ENCODE peak calls at places on chromosomes 5 and 9, in eight cellular contexts. W, F, J, H, D, M, K and Q are unnamed samples.

GRCh38 chr5:10601246-10602030 is 37.6 kb downstream of the ANKRD33B start:
- DNase-seq in W (no peak), K (peak; percentile 88), H (peak; percentile 79), F (peak; percentile 62), D (peak; percentile 89), J (no peak), M (no peak), Q (peak; percentile 67)

GRCh38 chr9:121636411-121636865 is 15.0 kb upstream of the DAB2IP start:
- DNase-seq in J (no peak), D (peak; percentile 62), K (peak; percentile 60), W (no peak), H (no peak), M (peak; percentile 10), F (no peak), Q (no peak)

GRCh38 chr5:17229308-17229707 is 11.9 kb downstream of the BASP1 start:
- DNase-seq in M (no peak), K (no peak), J (no peak), D (no peak), H (no peak), F (no peak), W (no peak), Q (no peak)

GRCh38 chr9:22244141-22245011 is 202.2 kb upstream of the DMRTA1 start:
- DNase-seq in W (no peak), J (peak; percentile 71), F (no peak), M (no peak), K (no peak), H (no peak), D (no peak), Q (no peak)

GRCh38 chr9:19666575-19666974 is 122.3 kb downstream of the SLC24A2 start:
- DNase-seq in M (no peak), J (no peak), K (no peak), H (no peak), F (no peak), D (no peak), W (no peak), Q (no peak)

GRCh38 chr5:71816307-71816706 is 97.2 kb downstream of the CARTPT start:
- DNase-seq in M (no peak), D (no peak), J (no peak), F (no peak), H (no peak), K (no peak), W (no peak), Q (no peak)

GRCh38 chr5:978693-979092 is 29.9 kb upstream of the NKD2 start:
- DNase-seq in F (no peak), M (no peak), H (no peak), W (no peak), K (no peak), J (no peak), D (peak; percentile 20), Q (no peak)

GRCh38 chr5:40386293-40386692 is 293.4 kb upstream of the PTGER4 start:
- DNase-seq in J (no peak), W (no peak), M (no peak), D (peak; percentile 37), H (no peak), F (no peak), K (no peak), Q (no peak)

GRCh38 chr9:127033784-127034183 is 88.7 kb downstream of the ANGPTL2 start:
- DNase-seq in W (no peak), J (no peak), D (no peak), M (no peak), K (no peak), H (no peak), F (no peak), Q (no peak)

GRCh38 chr5:172188893-172189692 is 1.1 kb upstream of the STK10 start:
- DNase-seq in H (no peak), J (peak; percentile 79), D (no peak), K (no peak), F (no peak), W (no peak), M (no peak), Q (no peak)

GRCh38 chr5:30734118-30734517 is 459.4 kb upstream of the CDH6 start:
- DNase-seq in J (no peak), H (no peak), K (no peak), F (no peak), D (no peak), M (no peak), W (no peak), Q (no peak)

GRCh38 chr9:35495984-35496383 is 6.1 kb downstream of the RUSC2 start:
- DNase-seq in F (no peak), K (no peak), M (no peak), H (no peak), D (no peak), W (no peak), J (no peak), Q (no peak)

GRCh38 chr5:144139586-144139985 is 30.9 kb downstream of the YIPF5 start:
- DNase-seq in H (no peak), F (no peak), K (no peak), D (no peak), M (peak; percentile 45), J (no peak), W (no peak), Q (no peak)

GRCh38 chr9:130177898-130178805 is 5.9 kb downstream of the NCS1 start:
- DNase-seq in F (no peak), W (no peak), M (no peak), J (no peak), K (no peak), D (no peak), H (no peak), Q (no peak)

GRCh38 chr9:109751253-109751652 is 28.7 kb upstream of the PALM2AKAP2 start:
- DNase-seq in H (no peak), K (no peak), J (no peak), M (no peak), F (no peak), D (no peak), W (no peak), Q (no peak)

GRCh38 chr9:81377310-81377709 is 312.0 kb downstream of the TLE1 start:
- DNase-seq in M (no peak), K (no peak), H (no peak), J (no peak), W (no peak), D (no peak), F (no peak), Q (no peak)

GRCh38 chr5:132812949-132813598 is at the start of gene SOWAHA:
- DNase-seq in D (no peak), J (no peak), F (no peak), W (no peak), M (no peak), H (no peak), K (no peak), Q (no peak)
- H3K4me3 ChIP-seq in D (peak within 1 kb of the TSS; percentile 12), J (peak within 1 kb of the TSS; percentile 31), F (peak within 1 kb of the TSS; percentile 18), W (peak within 1 kb of the TSS; percentile 55), M (peak within 1 kb of the TSS; percentile 33), H (peak within 1 kb of the TSS; percentile 27), K (peak within 1 kb of the TSS; percentile 59), Q (peak within 1 kb of the TSS; percentile 30)

GRCh38 chr9:105243015-105243686 is 1.3 kb upstream of the SLC44A1 start:
- DNase-seq in K (peak; percentile 8), D (no peak), F (peak; percentile 42), W (no peak), M (peak; percentile 77), H (no peak), J (no peak), Q (peak; percentile 45)
- H3K4me3 ChIP-seq in K (no peak overlapping the region), D (no peak overlapping the region), F (no peak overlapping the region), W (no peak overlapping the region), M (peak overlapping the region; percentile 36), H (no peak overlapping the region), J (no peak overlapping the region), Q (no peak overlapping the region)

GRCh38 chr5:41510176-41510831 is at the start of gene PLCXD3:
- DNase-seq in K (peak; percentile 69), D (no peak), F (no peak), M (no peak), J (peak; percentile 67), W (no peak), H (peak; percentile 54), Q (no peak)

GRCh38 chr5:41508186-41508585 is 2.2 kb downstream of the PLCXD3 start:
- DNase-seq in W (no peak), F (no peak), M (no peak), H (no peak), D (no peak), J (no peak), K (no peak), Q (no peak)

GRCh38 chr5:41509399-41510175 is 814 bp downstream of the PLCXD3 start:
- DNase-seq in M (no peak), D (no peak), F (no peak), W (no peak), K (peak; percentile 53), J (peak; percentile 51), H (peak; percentile 18), Q (no peak)

GRCh38 chr5:41508696-41509398 is 1.6 kb downstream of the PLCXD3 start:
- DNase-seq in W (no peak), H (peak; percentile 13), F (no peak), K (peak; percentile 44), J (no peak), D (no peak), M (no peak), Q (no peak)

GRCh38 chr5:41511241-41511640 is 840 bp upstream of the PLCXD3 start:
- DNase-seq in F (no peak), J (no peak), K (peak; percentile 19), W (no peak), M (no peak), D (no peak), H (no peak), Q (no peak)
- H3K4me3 ChIP-seq in F (no peak overlapping the region), J (no peak overlapping the region), K (peak overlapping the region; percentile 67), W (no peak overlapping the region), M (no peak overlapping the region), D (no peak overlapping the region), H (no peak overlapping the region), Q (no peak overlapping the region)

GRCh38 chr5:14450055-14450524 is 131.5 kb upstream of the OTULINL start:
- DNase-seq in J (no peak), D (peak; percentile 68), M (peak; percentile 82), K (no peak), W (no peak), H (peak; percentile 53), F (peak; percentile 87), Q (no peak)

GRCh38 chr5:14451866-14452265 is 129.7 kb upstream of the OTULINL start:
- DNase-seq in W (no peak), K (no peak), D (no peak), M (no peak), H (no peak), F (no peak), J (no peak), Q (no peak)

GRCh38 chr5:14445581-14446290 is 135.9 kb upstream of the OTULINL start:
- DNase-seq in F (no peak), J (no peak), W (no peak), H (peak; percentile 57), M (no peak), D (no peak), K (peak; percentile 51), Q (no peak)

GRCh38 chr5:14447958-14448881 is 133.4 kb upstream of the OTULINL start:
- DNase-seq in D (no peak), W (no peak), H (peak; percentile 49), M (no peak), K (peak; percentile 65), J (no peak), F (no peak), Q (no peak)

DNA sequence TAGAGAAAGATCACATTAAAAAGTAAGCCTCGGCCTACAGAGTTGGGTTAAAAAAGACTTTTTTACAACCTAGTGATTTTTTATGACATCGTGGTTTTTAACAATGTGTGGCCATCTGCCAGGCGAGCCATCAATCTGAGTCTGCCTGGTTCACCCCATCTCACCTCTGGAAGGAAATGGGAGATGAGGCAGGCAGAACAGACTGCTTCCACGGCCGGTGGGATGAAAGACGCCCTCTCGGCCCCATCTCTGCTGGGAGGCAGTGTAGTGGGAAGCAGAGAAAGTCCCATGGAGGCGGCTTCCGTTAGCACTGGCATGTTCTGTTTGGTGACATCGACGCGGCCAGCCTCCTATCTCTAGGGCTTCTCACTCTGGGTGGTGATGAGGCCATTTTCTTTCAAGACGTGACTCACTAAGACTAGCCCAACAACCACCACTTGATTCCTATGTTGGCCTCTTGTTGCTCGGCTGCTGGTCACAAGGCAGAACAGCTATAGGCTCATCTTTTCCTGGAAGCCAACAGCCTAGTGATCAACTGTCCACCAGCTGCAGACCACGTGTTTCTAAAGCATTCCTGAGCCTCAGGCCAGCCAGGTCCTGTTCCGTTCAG is 132.4 kb upstream of the OTULINL start:
- DNase-seq in D (no peak), M (peak; percentile 94), H (peak; percentile 39), F (peak; percentile 91), K (peak; percentile 60), W (no peak), J (no peak), Q (peak; percentile 85)
- H3K4me3 ChIP-seq in D (no peak overlapping the region), M (no peak overlapping the region), H (no peak overlapping the region), F (no peak overlapping the region), K (peak overlapping the region; percentile 10), W (no peak overlapping the region), J (no peak overlapping the region), Q (no peak overlapping the region)